ENCODE peak calls at places on chromosomes 1 and 21, in nine cellular contexts. Y is adrenal gland, K is lung, X is left ventricle myocardium inferior, J is foreskin keratinocyte, M is tibial artery, Q is AG04450, F is RWPE2, L is sigmoid colon. A is an unnamed sample.

GRCh38 chr1:33070628-33071027 is 10.3 kb upstream of the AZIN2 start:
- DNase-seq in Y (no peak), K (no peak), X (no peak), J (no peak), M (no peak), Q (no peak), F (no peak), L (no peak), A (no peak)

GRCh38 chr1:228366062-228366850 is 40.4 kb downstream of the TRIM11 start:
- DNase-seq in Y (peak; percentile 15), K (no peak), X (no peak), J (no peak), M (peak; percentile 63), Q (no peak), F (no peak), L (peak; percentile 56), A (no peak)

GRCh38 chr21:32020551-32020950 is 147.7 kb downstream of the HUNK start:
- DNase-seq in Y (no peak), K (no peak), X (no peak), J (no peak), M (no peak), Q (no peak), F (no peak), L (no peak), A (no peak)

GRCh38 chr1:206687915-206688442 is 3.3 kb downstream of the MAPKAPK2 start:
- DNase-seq in Y (no peak), K (no peak), X (no peak), J (no peak), M (no peak), Q (no peak), F (no peak), L (peak; percentile 58), A (no peak)

GRCh38 chr1:21594495-21594894 is 74.7 kb downstream of the RAP1GAP start:
- DNase-seq in Y (no peak), K (no peak), X (no peak), J (no peak), M (no peak), Q (no peak), F (no peak), L (no peak), A (no peak)

GRCh38 chr1:2342384-2343022 is 48.9 kb downstream of the MORN1 start:
- DNase-seq in Y (no peak), K (no peak), X (no peak), J (no peak), M (peak; percentile 60), Q (no peak), F (peak; percentile 54), L (no peak), A (no peak)

GRCh38 chr1:201098992-201099391 is 13.2 kb downstream of the CACNA1S start:
- DNase-seq in Y (no peak), K (no peak), X (no peak), J (no peak), M (no peak), Q (no peak), F (no peak), L (no peak), A (no peak)

GRCh38 chr1:238199325-238199724 is 308.6 kb upstream of the ZP4 start:
- DNase-seq in Y (no peak), K (no peak), X (no peak), J (no peak), M (no peak), Q (no peak), F (no peak), L (no peak), A (no peak)

GRCh38 chr1:229148041-229148671 is 122.8 kb upstream of the RAB4A start:
- DNase-seq in Y (no peak), K (no peak), X (peak; percentile 37), J (no peak), M (no peak), Q (no peak), F (no peak), L (no peak), A (peak; percentile 58)

GRCh38 chr21:28669331-28669730 is 323.3 kb downstream of the LTN1 start:
- DNase-seq in Y (no peak), K (no peak), X (no peak), J (no peak), M (no peak), Q (no peak), F (no peak), L (no peak), A (no peak)

GRCh38 chr1:201396859-201397464 is 2.2 kb downstream of the LAD1 start:
- DNase-seq in Y (peak; percentile 42), K (peak; percentile 69), X (no peak), J (peak; percentile 88), M (no peak), Q (no peak), F (peak; percentile 90), L (no peak), A (no peak)

GRCh38 chr1:94654031-94654430 is 112.5 kb upstream of the F3 start:
- DNase-seq in Y (no peak), K (peak; percentile 29), X (no peak), J (peak; percentile 90), M (no peak), Q (no peak), F (peak; percentile 72), L (no peak), A (no peak)

GRCh38 chr1:150151291-150152181 is 1.8 kb downstream of the PLEKHO1 start:
- DNase-seq in Y (peak; percentile 55), K (no peak), X (no peak), J (no peak), M (no peak), Q (no peak), F (no peak), L (peak; percentile 83), A (no peak)

GRCh38 chr1:58881471-58881994 is 97.7 kb upstream of the JUN start:
- DNase-seq in Y (peak; percentile 62), K (no peak), X (no peak), J (peak; percentile 53), M (peak; percentile 80), Q (no peak), F (peak; percentile 74), L (peak; percentile 80), A (no peak)

GRCh38 chr1:40389871-40390560 is 16.5 kb downstream of the SMAP2 start:
- DNase-seq in Y (no peak), K (peak; percentile 36), X (no peak), J (no peak), M (peak; percentile 76), Q (peak; percentile 85), F (no peak), L (peak; percentile 74), A (no peak)

DNA sequence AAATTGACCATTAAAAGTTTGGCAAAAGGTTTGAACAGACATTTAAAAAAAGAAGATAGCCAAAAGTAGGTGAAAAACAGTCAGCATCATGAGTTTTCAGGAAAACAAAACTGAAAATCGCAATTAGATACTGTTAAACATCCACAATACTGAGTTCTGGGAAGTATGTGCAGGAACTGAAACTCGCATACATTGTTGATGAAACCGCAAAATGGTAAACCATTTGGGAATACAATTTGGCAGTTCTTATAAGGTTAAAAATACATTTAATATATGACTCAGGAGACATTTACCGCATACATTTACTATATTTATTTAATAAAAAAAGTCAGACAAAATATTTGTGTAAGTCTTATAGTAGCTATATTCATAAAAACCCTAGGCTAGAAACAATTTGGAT is 393.2 kb downstream of the COL11A1 start:
- DNase-seq in Y (no peak), K (no peak), X (no peak), J (no peak), M (no peak), Q (no peak), F (no peak), L (no peak), A (no peak)
- TF ChIP-seq CTCF in Y (no peak), K (no peak), X (no peak), J (no peak), M (no peak), Q (no peak), F (no peak), L (no peak), A (no peak)

DNA sequence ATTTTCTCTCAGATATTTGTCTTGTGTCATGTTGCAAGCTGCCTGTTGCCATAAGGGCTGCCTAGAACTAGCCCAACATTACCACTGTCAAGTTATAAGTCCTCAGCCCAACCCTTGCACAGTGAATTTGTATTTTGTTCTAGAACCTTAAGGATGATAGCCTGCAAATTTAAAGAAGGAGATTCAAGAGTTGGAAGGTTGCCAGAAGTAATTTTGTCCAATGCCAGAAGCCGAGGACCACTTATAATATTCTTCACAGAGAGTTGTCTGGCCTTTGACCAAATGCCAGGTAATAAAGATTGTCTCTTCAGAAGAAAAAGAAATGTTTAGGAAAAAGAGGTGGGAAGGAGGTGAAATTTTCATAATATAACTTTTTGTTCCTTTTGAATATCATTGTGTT is 40.5 kb upstream of the SUCO start:
- DNase-seq in Y (no peak), K (no peak), X (no peak), J (no peak), M (no peak), Q (no peak), F (no peak), L (no peak), A (no peak)
- H3K27me3 ChIP-seq in Y (no peaks in the 10 kb centered on the region), K (no peaks in the 10 kb centered on the region), X (peaks cover 14% of the 10 kb centered on the region), J (no peaks in the 10 kb centered on the region), M (peaks cover 4% of the 10 kb centered on the region), Q (peaks cover 26% of the 10 kb centered on the region), F (no peaks in the 10 kb centered on the region), L (no peaks in the 10 kb centered on the region), A (no peaks in the 10 kb centered on the region)

GRCh38 chr1:165411396-165411795 is 33.5 kb downstream of the RXRG start:
- DNase-seq in Y (no peak), K (no peak), X (no peak), J (peak; percentile 23), M (no peak), Q (no peak), F (no peak), L (no peak), A (no peak)

GRCh38 chr1:165407398-165407797 is 37.5 kb downstream of the RXRG start:
- DNase-seq in Y (no peak), K (no peak), X (no peak), J (no peak), M (no peak), Q (no peak), F (no peak), L (no peak), A (no peak)

GRCh38 chr1:165409957-165410356 is 35.0 kb downstream of the RXRG start:
- DNase-seq in Y (no peak), K (no peak), X (no peak), J (no peak), M (no peak), Q (no peak), F (no peak), L (no peak), A (no peak)

GRCh38 chr1:165403835-165404482 is 41.0 kb downstream of the RXRG start:
- DNase-seq in Y (no peak), K (peak; percentile 41), X (no peak), J (peak; percentile 19), M (no peak), Q (no peak), F (no peak), L (no peak), A (peak; percentile 32)

DNA sequence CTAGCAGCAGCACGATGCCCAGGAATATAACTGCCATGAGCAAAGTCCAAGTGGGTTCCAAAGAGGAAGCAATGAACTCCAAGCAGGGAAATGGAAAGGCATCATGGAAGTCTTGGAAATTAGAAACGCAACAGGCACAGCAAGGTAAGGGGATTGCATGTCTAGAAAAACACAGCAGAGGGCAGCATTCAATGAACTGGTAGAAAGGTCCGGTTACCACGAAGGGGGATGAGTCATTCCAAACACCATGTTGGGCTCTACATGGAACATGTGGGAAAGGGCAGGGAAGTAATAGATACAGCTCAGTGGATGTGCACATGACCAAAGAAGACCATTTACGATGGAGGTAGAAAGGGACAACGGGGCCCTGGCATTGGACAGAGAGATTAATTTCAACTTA is 36.4 kb downstream of the RXRG start:
- DNase-seq in Y (no peak), K (peak; percentile 36), X (no peak), J (peak; percentile 30), M (no peak), Q (no peak), F (no peak), L (no peak), A (peak; percentile 35)
- TF ChIP-seq CTCF in Y (peak; percentile 51), K (peak; percentile 16), X (peak; percentile 61), J (peak; percentile 69), M (no peak), Q (no peak), F (peak; percentile 22), L (no peak), A (peak; percentile 33)

GRCh38 chr1:54804471-54805132 is 3.5 kb upstream of the TTC22 start:
- DNase-seq in Y (no peak), K (no peak), X (no peak), J (no peak), M (peak; percentile 51), Q (no peak), F (no peak), L (peak; percentile 22), A (no peak)
- H3K27me3 ChIP-seq in Y (no peaks in the 10 kb centered on the region), K (peaks cover 3% of the 10 kb centered on the region), X (peaks cover 60% of the 10 kb centered on the region), J (no peaks in the 10 kb centered on the region), M (peaks cover 33% of the 10 kb centered on the region), Q (peaks cover 22% of the 10 kb centered on the region), F (no peaks in the 10 kb centered on the region), L (peaks cover 26% of the 10 kb centered on the region), A (no peaks in the 10 kb centered on the region)

A was measured in testis.